ENCODE peak calls at places on chromosomes 7 and 10, in five cellular contexts. One of them, this sample, is unnamed.

GRCh38 chr7:43092819-43093218 is 19.6 kb upstream of the HECW1 start:
- DNase-seq in prostate gland: no peak
- DNase-seq in right lobe of liver: no peak
- DNase-seq in transverse colon: no peak
- DNase-seq in gastrocnemius medialis: no peak
- DNase-seq in this sample: no peak

GRCh38 chr10:61633665-61634064 is 29.1 kb upstream of the CABCOCO1 start:
- DNase-seq in prostate gland: no peak
- DNase-seq in gastrocnemius medialis: no peak
- DNase-seq in right lobe of liver: no peak
- DNase-seq in transverse colon: no peak
- DNase-seq in this sample: no peak

GRCh38 chr7:11127112-11127785 is 153.6 kb downstream of the PHF14 start:
- DNase-seq in right lobe of liver: no peak
- DNase-seq in prostate gland: no peak
- DNase-seq in transverse colon: no peak
- DNase-seq in gastrocnemius medialis: no peak
- DNase-seq in this sample: no peak

GRCh38 chr10:681670-682318 is 7.7 kb downstream of the DIP2C start:
- DNase-seq in prostate gland: no peak
- DNase-seq in transverse colon: no peak
- DNase-seq in right lobe of liver: no peak
- DNase-seq in gastrocnemius medialis: no peak
- DNase-seq in this sample: no peak

GRCh38 chr10:70661623-70662361 is 10.5 kb upstream of the ADAMTS14 start:
- DNase-seq in prostate gland: no peak
- DNase-seq in gastrocnemius medialis: no peak
- DNase-seq in transverse colon: no peak
- DNase-seq in right lobe of liver: no peak
- DNase-seq in this sample: no peak

GRCh38 chr10:21523557-21524008 is 1.9 kb downstream of the SKIDA1 start:
- DNase-seq in gastrocnemius medialis: peak; percentile 62
- DNase-seq in transverse colon: no peak
- DNase-seq in prostate gland: no peak
- DNase-seq in right lobe of liver: no peak
- DNase-seq in this sample: no peak

GRCh38 chr7:101924171-101924570 is 106.7 kb downstream of the CUX1 start:
- DNase-seq in gastrocnemius medialis: peak; percentile 83
- DNase-seq in transverse colon: no peak
- DNase-seq in right lobe of liver: no peak
- DNase-seq in prostate gland: no peak
- DNase-seq in this sample: no peak

GRCh38 chr10:122271076-122271475 is at the start of gene BTBD16:
- DNase-seq in gastrocnemius medialis: peak; percentile 10
- DNase-seq in right lobe of liver: no peak
- DNase-seq in prostate gland: no peak
- DNase-seq in transverse colon: no peak
- DNase-seq in this sample: no peak

GRCh38 chr7:36278069-36278766 is 111.4 kb upstream of the ANLN start:
- DNase-seq in prostate gland: no peak
- DNase-seq in right lobe of liver: no peak
- DNase-seq in gastrocnemius medialis: no peak
- DNase-seq in transverse colon: no peak
- DNase-seq in this sample: no peak

GRCh38 chr7:122438492-122438891 is 133.9 kb upstream of the FEZF1 start:
- DNase-seq in prostate gland: no peak
- DNase-seq in right lobe of liver: no peak
- DNase-seq in gastrocnemius medialis: no peak
- DNase-seq in transverse colon: no peak
- DNase-seq in this sample: no peak

GRCh38 chr10:98268694-98269386 is 846 bp upstream of the LOXL4 start:
- DNase-seq in gastrocnemius medialis: no peak
- DNase-seq in right lobe of liver: no peak
- DNase-seq in prostate gland: no peak
- DNase-seq in transverse colon: no peak
- DNase-seq in this sample: no peak

GRCh38 chr10:118754132-118754555 is 626 bp downstream of the CACUL1 start:
- DNase-seq in right lobe of liver: peak; percentile 51
- DNase-seq in prostate gland: peak; percentile 53
- DNase-seq in transverse colon: peak; percentile 34
- DNase-seq in gastrocnemius medialis: peak; percentile 56
- DNase-seq in this sample: no peak

GRCh38 chr10:77319557-77319956 is 318.1 kb downstream of the KCNMA1 start:
- DNase-seq in right lobe of liver: no peak
- DNase-seq in gastrocnemius medialis: peak; percentile 78
- DNase-seq in prostate gland: no peak
- DNase-seq in transverse colon: no peak
- DNase-seq in this sample: no peak

GRCh38 chr7:39589323-39590111 is 23.3 kb downstream of the YAE1 start:
- DNase-seq in prostate gland: no peak
- DNase-seq in gastrocnemius medialis: no peak
- DNase-seq in transverse colon: no peak
- DNase-seq in right lobe of liver: no peak
- DNase-seq in this sample: no peak

GRCh38 chr7:142181211-142181610 is 69.7 kb downstream of the MGAM2 start:
- DNase-seq in gastrocnemius medialis: no peak
- DNase-seq in prostate gland: no peak
- DNase-seq in transverse colon: no peak
- DNase-seq in right lobe of liver: no peak
- DNase-seq in this sample: no peak

GRCh38 chr10:127013251-127013656 is 108.0 kb downstream of the DOCK1 start:
- DNase-seq in prostate gland: peak; percentile 37
- DNase-seq in transverse colon: peak; percentile 82
- DNase-seq in gastrocnemius medialis: no peak
- DNase-seq in right lobe of liver: no peak
- DNase-seq in this sample: no peak

GRCh38 chr10:127013696-127014095 is 108.5 kb downstream of the DOCK1 start:
- DNase-seq in gastrocnemius medialis: no peak
- DNase-seq in prostate gland: no peak
- DNase-seq in right lobe of liver: no peak
- DNase-seq in transverse colon: no peak
- DNase-seq in this sample: no peak

GRCh38 chr10:127014671-127015070 is 109.4 kb downstream of the DOCK1 start:
- DNase-seq in prostate gland: no peak
- DNase-seq in gastrocnemius medialis: no peak
- DNase-seq in transverse colon: no peak
- DNase-seq in right lobe of liver: no peak
- DNase-seq in this sample: no peak

GRCh38 chr10:127012071-127012768 is 107.0 kb downstream of the DOCK1 start:
- DNase-seq in prostate gland: no peak
- DNase-seq in right lobe of liver: no peak
- DNase-seq in gastrocnemius medialis: no peak
- DNase-seq in transverse colon: no peak
- DNase-seq in this sample: no peak

DNA sequence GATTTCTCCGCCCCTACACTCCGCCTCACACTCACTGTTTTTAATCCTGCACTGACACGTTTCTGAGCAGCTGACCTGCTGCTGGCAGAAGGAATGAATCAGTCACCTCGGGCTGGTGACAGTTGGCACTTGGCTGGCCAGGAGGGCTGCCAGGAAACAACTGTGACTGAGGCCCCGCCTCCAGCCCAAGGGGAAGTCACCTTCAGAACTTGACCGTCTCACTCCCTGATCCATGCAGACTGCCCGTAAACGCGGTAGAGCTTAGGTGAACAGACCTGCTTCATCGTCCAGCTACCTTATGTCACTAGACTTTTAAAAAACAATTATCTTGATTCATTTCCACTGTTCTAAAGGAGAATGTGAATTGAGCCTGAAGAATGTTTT is 107.5 kb downstream of the DOCK1 start:
- DNase-seq in gastrocnemius medialis: peak; percentile 74
- DNase-seq in transverse colon: peak; percentile 92
- DNase-seq in right lobe of liver: peak; percentile 83
- DNase-seq in prostate gland: peak; percentile 91
- DNase-seq in this sample: no peak
- TF ChIP-seq POLR2A in gastrocnemius medialis: no peak
- TF ChIP-seq POLR2A in transverse colon: peak; percentile 58
- TF ChIP-seq POLR2A in right lobe of liver: no peak
- TF ChIP-seq POLR2A in prostate gland: no peak
- TF ChIP-seq POLR2A in this sample: no peak

DNA sequence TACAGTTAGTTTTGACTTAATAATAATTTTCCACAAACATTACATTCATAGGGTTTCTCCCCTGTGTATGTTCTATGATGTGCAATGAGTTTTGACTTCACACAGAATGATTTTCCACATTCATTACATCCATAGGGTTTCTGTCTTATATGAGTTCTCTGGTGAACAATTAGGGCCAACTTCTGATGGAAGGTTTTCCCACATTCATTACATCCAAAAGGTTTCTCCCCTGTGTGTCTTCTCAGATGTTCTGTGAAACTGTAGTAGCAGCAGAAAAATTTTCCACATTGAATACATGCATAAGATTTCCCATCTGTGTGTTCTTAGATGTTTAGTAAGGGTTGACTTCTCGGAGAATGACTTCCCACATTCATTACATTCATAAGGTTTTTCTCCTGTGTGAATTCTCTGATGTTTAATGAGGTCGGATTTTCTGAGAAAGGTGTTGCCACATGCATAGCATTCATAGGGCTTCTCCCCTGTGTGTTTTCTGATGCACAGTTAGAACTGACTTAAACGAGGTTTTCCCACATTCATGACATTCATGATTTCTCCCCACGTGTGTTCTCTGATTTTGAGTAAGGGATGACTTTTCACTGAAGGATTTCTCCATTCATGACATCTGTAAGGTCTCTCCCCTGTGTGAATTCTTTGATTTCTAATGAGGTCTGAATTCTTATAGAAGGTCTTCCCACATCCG is 118.5 kb downstream of the ZNF33B start:
- DNase-seq in transverse colon: no peak
- DNase-seq in gastrocnemius medialis: no peak
- DNase-seq in prostate gland: no peak
- DNase-seq in right lobe of liver: no peak
- DNase-seq in this sample: no peak
- H3K9me3 ChIP-seq in transverse colon: peaks cover 98% of the 10 kb centered on the region
- H3K9me3 ChIP-seq in gastrocnemius medialis: peaks cover 28% of the 10 kb centered on the region
- H3K9me3 ChIP-seq in prostate gland: peaks cover 6% of the 10 kb centered on the region
- H3K9me3 ChIP-seq in right lobe of liver: peaks cover 32% of the 10 kb centered on the region
- H3K9me3 ChIP-seq in this sample: peaks cover 24% of the 10 kb centered on the region

GRCh38 chr7:139699640-139700504 is 77.9 kb downstream of the HIPK2 start:
- DNase-seq in gastrocnemius medialis: no peak
- DNase-seq in transverse colon: no peak
- DNase-seq in prostate gland: no peak
- DNase-seq in right lobe of liver: no peak
- DNase-seq in this sample: no peak
- TF ChIP-seq CTCF in gastrocnemius medialis: no peak
- TF ChIP-seq CTCF in transverse colon: no peak
- TF ChIP-seq CTCF in prostate gland: no peak
- TF ChIP-seq CTCF in right lobe of liver: no peak
- TF ChIP-seq CTCF in this sample: no peak

GRCh38 chr10:79073784-79074432 is 5.1 kb downstream of the ZMIZ1 start:
- DNase-seq in gastrocnemius medialis: no peak
- DNase-seq in prostate gland: no peak
- DNase-seq in right lobe of liver: peak; percentile 77
- DNase-seq in transverse colon: peak; percentile 84
- DNase-seq in this sample: no peak

GRCh38 chr10:79072994-79073654 is 4.4 kb downstream of the ZMIZ1 start:
- DNase-seq in gastrocnemius medialis: no peak
- DNase-seq in prostate gland: no peak
- DNase-seq in transverse colon: no peak
- DNase-seq in right lobe of liver: no peak
- DNase-seq in this sample: no peak

GRCh38 chr10:79072041-79072441 is 3.3 kb downstream of the ZMIZ1 start:
- DNase-seq in prostate gland: no peak
- DNase-seq in transverse colon: no peak
- DNase-seq in right lobe of liver: no peak
- DNase-seq in gastrocnemius medialis: no peak
- DNase-seq in this sample: no peak

GRCh38 chr10:79075418-79075817 is 6.7 kb downstream of the ZMIZ1 start:
- DNase-seq in prostate gland: no peak
- DNase-seq in right lobe of liver: no peak
- DNase-seq in gastrocnemius medialis: no peak
- DNase-seq in transverse colon: no peak
- DNase-seq in this sample: no peak

DNA sequence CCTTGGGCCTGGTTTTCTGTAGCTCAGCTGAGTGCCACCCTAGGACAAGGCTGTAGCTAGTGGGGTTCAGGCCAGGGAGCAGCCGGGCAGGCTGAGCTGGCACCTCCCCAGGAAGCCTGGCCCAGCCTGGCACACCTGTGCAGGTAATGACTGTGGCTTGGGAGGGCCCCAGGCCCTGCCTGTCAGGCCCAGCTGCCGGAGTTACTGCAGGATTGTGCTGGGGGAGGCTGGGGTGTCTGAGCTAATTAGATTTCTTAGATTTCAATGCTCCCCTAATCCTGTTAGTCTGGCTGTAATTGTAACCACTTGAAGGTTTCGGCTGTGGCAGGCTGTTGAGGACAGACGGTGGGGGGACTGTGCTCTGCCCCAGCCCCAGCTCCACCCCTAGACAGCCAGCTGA is 6.0 kb downstream of the ZMIZ1 start:
- DNase-seq in right lobe of liver: no peak
- DNase-seq in transverse colon: peak; percentile 77
- DNase-seq in gastrocnemius medialis: no peak
- DNase-seq in prostate gland: no peak
- DNase-seq in this sample: no peak
- TF ChIP-seq POLR2A in right lobe of liver: no peak
- TF ChIP-seq POLR2A in transverse colon: peak; percentile 48
- TF ChIP-seq POLR2A in gastrocnemius medialis: no peak
- TF ChIP-seq POLR2A in prostate gland: no peak
- TF ChIP-seq POLR2A in this sample: no peak

GRCh38 chr10:18561861-18562551 is 89.4 kb downstream of the NSUN6 start:
- DNase-seq in transverse colon: no peak
- DNase-seq in prostate gland: no peak
- DNase-seq in gastrocnemius medialis: no peak
- DNase-seq in right lobe of liver: no peak
- DNase-seq in this sample: no peak

GRCh38 chr10:18563003-18563726 is 88.2 kb downstream of the NSUN6 start:
- DNase-seq in prostate gland: no peak
- DNase-seq in right lobe of liver: no peak
- DNase-seq in transverse colon: no peak
- DNase-seq in gastrocnemius medialis: no peak
- DNase-seq in this sample: no peak

GRCh38 chr10:18567343-18567856 is 84.0 kb downstream of the NSUN6 start:
- DNase-seq in gastrocnemius medialis: no peak
- DNase-seq in prostate gland: no peak
- DNase-seq in right lobe of liver: no peak
- DNase-seq in transverse colon: no peak
- DNase-seq in this sample: no peak

GRCh38 chr10:18566177-18566576 is 85.2 kb downstream of the NSUN6 start:
- DNase-seq in gastrocnemius medialis: no peak
- DNase-seq in prostate gland: no peak
- DNase-seq in right lobe of liver: no peak
- DNase-seq in transverse colon: no peak
- DNase-seq in this sample: no peak

DNA sequence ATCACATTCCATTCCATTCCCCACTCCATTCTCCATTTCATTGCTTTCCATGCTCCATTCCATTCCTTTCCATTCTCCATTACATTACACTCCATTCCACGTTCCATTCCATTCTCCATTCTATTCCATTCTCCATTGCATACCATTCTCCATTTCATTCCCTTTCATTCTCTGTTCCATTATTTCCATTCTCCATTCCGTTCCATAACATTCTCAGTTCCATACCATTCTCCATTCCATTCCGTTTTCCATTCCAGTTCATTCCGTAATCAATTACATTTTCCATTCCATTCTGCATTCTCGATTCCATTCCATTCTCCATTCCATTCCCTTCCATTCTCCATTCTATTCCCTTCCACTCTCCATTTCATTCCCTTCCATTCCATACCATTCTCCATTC is 86.4 kb downstream of the NSUN6 start:
- DNase-seq in prostate gland: no peak
- DNase-seq in gastrocnemius medialis: no peak
- DNase-seq in transverse colon: no peak
- DNase-seq in right lobe of liver: no peak
- DNase-seq in this sample: no peak
- H3K9me3 ChIP-seq in prostate gland: no peaks in the 10 kb centered on the region
- H3K9me3 ChIP-seq in gastrocnemius medialis: no peaks in the 10 kb centered on the region
- H3K9me3 ChIP-seq in transverse colon: no peaks in the 10 kb centered on the region
- H3K9me3 ChIP-seq in right lobe of liver: no peaks in the 10 kb centered on the region
- H3K9me3 ChIP-seq in this sample: peaks cover 27% of the 10 kb centered on the region